ENCODE peak calls at places on chromosomes 2 and 18, in seven cellular contexts. V is A549; A is coronary artery; X is Calu3; Q is stimulated activated CD8-positive, alpha-beta memory T cell treated with anti-CD3 and anti-CD28 coated beads, Interleukin-12 subunit alpha, Interleukin-12 subunit beta, amount 100 ng/mL, for 1 hour; T is endothelial cell; J is upper lobe of right lung. M is an unnamed sample.
A peak's percentile ranks its signal among the peaks of the same experiment; 100 is the strongest.

GRCh38 chr2:85583667-85584353 is 421 bp upstream of the VAMP5 start:
- DNase-seq in V (no peak), A (no peak), X (no peak), Q (no peak), T (no peak), J (no peak), M (no peak)

GRCh38 chr18:44969214-44969842 is 288.6 kb downstream of the SETBP1 start:
- DNase-seq in V (no peak), A (no peak), X (no peak), Q (no peak), T (no peak), J (no peak), M (no peak)

GRCh38 chr18:3983351-3983969 is 471.6 kb downstream of the DLGAP1 start:
- DNase-seq in V (peak; percentile 7), A (no peak), X (no peak), Q (no peak), T (no peak), J (no peak), M (no peak)

GRCh38 chr2:190213441-190214335 is 105.9 kb downstream of the HIBCH start:
- DNase-seq in V (no peak), A (no peak), X (no peak), Q (no peak), T (no peak), J (no peak), M (no peak)

GRCh38 chr2:235131334-235132305 is 179.8 kb downstream of the SH3BP4 start:
- DNase-seq in V (no peak), A (no peak), X (no peak), Q (no peak), T (no peak), J (no peak), M (no peak)

GRCh38 chr18:10139783-10140410 is 226.1 kb downstream of the VAPA start:
- DNase-seq in V (peak; percentile 15), A (no peak), X (no peak), Q (no peak), T (no peak), J (no peak), M (no peak)

GRCh38 chr18:55407191-55407590 is 180.8 kb downstream of the TCF4 start:
- DNase-seq in V (no peak), A (no peak), X (no peak), Q (no peak), T (no peak), J (no peak), M (no peak)

GRCh38 chr2:174590928-174591648 is 6.5 kb downstream of the WIPF1 start:
- DNase-seq in V (no peak), A (no peak), X (no peak), Q (no peak), T (no peak), J (no peak), M (no peak)

GRCh38 chr2:36459725-36460137 is 104.2 kb downstream of the CRIM1 start:
- DNase-seq in V (peak; percentile 60), A (no peak), X (peak; percentile 66), Q (no peak), T (peak; percentile 52), J (no peak), M (no peak)